ENCODE peak calls at places on chromosomes 11 and 22, in ten cellular contexts. H, V, S, W, A, O, U, R, X and M are unnamed samples.

GRCh38 chr22:38202437-38203089 is 769 bp downstream of the MAFF start:
- DNase-seq in H (peak), V (peak), S (peak), W (peak), A (peak), O (peak), U (peak), R (peak), X (peak), M (no peak)

GRCh38 chr22:27416553-27417427 is 384.8 kb downstream of the MN1 start:
- DNase-seq in H (peak), V (no peak), S (peak), W (peak), A (no peak), O (peak), U (no peak), R (peak), X (peak), M (no peak)

GRCh38 chr22:17917490-17917983 is 106.8 kb downstream of the MICAL3 start:
- DNase-seq in H (peak), V (peak), S (no peak), W (no peak), A (no peak), O (no peak), U (peak), R (peak), X (no peak), M (no peak)

GRCh38 chr22:19811811-19812771 is 42.6 kb downstream of the GNB1L start:
- DNase-seq in H (peak), V (no peak), S (no peak), W (no peak), A (no peak), O (no peak), U (no peak), R (peak), X (no peak), M (no peak)

GRCh38 chr11:114169321-114169749 is 109.8 kb downstream of the ZBTB16 start:
- DNase-seq in H (no peak), V (peak), S (no peak), W (no peak), A (no peak), O (no peak), U (peak), R (no peak), X (peak), M (no peak)

GRCh38 chr11:26805001-26805400 is 83.1 kb upstream of the SLC5A12 start:
- DNase-seq in H (no peak), V (no peak), S (no peak), W (no peak), A (no peak), O (no peak), U (no peak), R (no peak), X (no peak), M (no peak)

GRCh38 chr11:45048313-45048841 is 97.7 kb upstream of the TP53I11 start:
- DNase-seq in H (no peak), V (no peak), S (peak), W (peak), A (no peak), O (no peak), U (no peak), R (no peak), X (no peak), M (no peak)

GRCh38 chr11:114953039-114953438 is 274.7 kb downstream of the NXPE2 start:
- DNase-seq in H (no peak), V (no peak), S (no peak), W (no peak), A (no peak), O (no peak), U (no peak), R (no peak), X (no peak), M (no peak)

GRCh38 chr22:40001800-40002577 is 7.2 kb downstream of the FAM83F start:
- DNase-seq in H (no peak), V (no peak), S (no peak), W (peak), A (no peak), O (peak), U (peak), R (no peak), X (no peak), M (no peak)

GRCh38 chr11:67013511-67014045 is 9.4 kb upstream of the SYT12 start:
- DNase-seq in H (peak), V (no peak), S (no peak), W (no peak), A (no peak), O (no peak), U (no peak), R (no peak), X (no peak), M (no peak)

GRCh38 chr11:7575841-7576451 is 62.1 kb downstream of the PPFIBP2 start:
- DNase-seq in H (peak), V (peak), S (peak), W (no peak), A (no peak), O (peak), U (peak), R (peak), X (no peak), M (no peak)

GRCh38 chr11:76838422-76839068 is 22.2 kb upstream of the ACER3 start:
- DNase-seq in H (no peak), V (no peak), S (peak), W (peak), A (peak), O (no peak), U (no peak), R (no peak), X (peak), M (no peak)

GRCh38 chr22:46951973-46952372 is 189.5 kb downstream of the TBC1D22A start:
- DNase-seq in H (no peak), V (no peak), S (no peak), W (no peak), A (no peak), O (no peak), U (no peak), R (no peak), X (no peak), M (no peak)

GRCh38 chr11:103007521-103007920 is 52.0 kb upstream of the MMP13 start:
- DNase-seq in H (no peak), V (no peak), S (no peak), W (peak), A (no peak), O (no peak), U (no peak), R (peak), X (no peak), M (no peak)

GRCh38 chr22:17234144-17234623 is 14.9 kb upstream of the ADA2 start:
- DNase-seq in H (no peak), V (peak), S (peak), W (no peak), A (peak), O (no peak), U (no peak), R (no peak), X (peak), M (no peak)

GRCh38 chr11:67119577-67120391 is 721 bp downstream of the KDM2A start:
- DNase-seq in H (peak), V (peak), S (peak), W (no peak), A (peak), O (peak), U (peak), R (peak), X (no peak), M (no peak)

GRCh38 chr11:104968856-104969776 is 742 bp upstream of the CASP4 start:
- DNase-seq in H (no peak), V (peak), S (peak), W (peak), A (peak), O (no peak), U (peak), R (no peak), X (peak), M (no peak)

GRCh38 chr11:100545970-100546369 is 141.1 kb upstream of the ARHGAP42 start:
- DNase-seq in H (no peak), V (no peak), S (no peak), W (no peak), A (no peak), O (no peak), U (no peak), R (no peak), X (no peak), M (no peak)

GRCh38 chr11:12150831-12151382 is 40.5 kb downstream of the MICAL2 start:
- DNase-seq in H (no peak), V (no peak), S (peak), W (peak), A (no peak), O (no peak), U (no peak), R (peak), X (peak), M (no peak)

GRCh38 chr11:111910637-111911562 is 670 bp downstream of the CRYAB start:
- DNase-seq in H (no peak), V (peak), S (peak), W (no peak), A (no peak), O (no peak), U (no peak), R (peak), X (no peak), M (no peak)

GRCh38 chr11:4025957-4026324 is 68.7 kb upstream of the RRM1 start:
- DNase-seq in H (no peak), V (no peak), S (peak), W (peak), A (no peak), O (no peak), U (no peak), R (no peak), X (peak), M (no peak)

GRCh38 chr11:113242767-113243397 is 71.5 kb upstream of the TTC12 start:
- DNase-seq in H (no peak), V (no peak), S (peak), W (peak), A (no peak), O (no peak), U (no peak), R (no peak), X (peak), M (no peak)

GRCh38 chr11:79167510-79168188 is 273.2 kb downstream of the TENM4 start:
- DNase-seq in H (no peak), V (no peak), S (no peak), W (peak), A (no peak), O (no peak), U (no peak), R (peak), X (peak), M (no peak)

GRCh38 chr22:39318507-39319283 is 728 bp downstream of the RPL3 start:
- DNase-seq in H (no peak), V (peak), S (no peak), W (no peak), A (no peak), O (no peak), U (no peak), R (no peak), X (no peak), M (no peak)

GRCh38 chr11:117953029-117953671 is 23.9 kb upstream of the TMPRSS13 start:
- DNase-seq in H (no peak), V (no peak), S (no peak), W (no peak), A (no peak), O (no peak), U (no peak), R (no peak), X (no peak), M (no peak)

GRCh38 chr11:117946842-117947526 is 17.8 kb upstream of the TMPRSS13 start:
- DNase-seq in H (no peak), V (peak), S (peak), W (peak), A (peak), O (peak), U (peak), R (peak), X (peak), M (peak)

GRCh38 chr11:117950999-117951961 is 22.1 kb upstream of the TMPRSS13 start:
- DNase-seq in H (peak), V (no peak), S (no peak), W (no peak), A (peak), O (no peak), U (peak), R (no peak), X (no peak), M (no peak)

GRCh38 chr11:117949062-117949461 is 19.9 kb upstream of the TMPRSS13 start:
- DNase-seq in H (no peak), V (no peak), S (no peak), W (no peak), A (no peak), O (no peak), U (no peak), R (no peak), X (no peak), M (no peak)

DNA sequence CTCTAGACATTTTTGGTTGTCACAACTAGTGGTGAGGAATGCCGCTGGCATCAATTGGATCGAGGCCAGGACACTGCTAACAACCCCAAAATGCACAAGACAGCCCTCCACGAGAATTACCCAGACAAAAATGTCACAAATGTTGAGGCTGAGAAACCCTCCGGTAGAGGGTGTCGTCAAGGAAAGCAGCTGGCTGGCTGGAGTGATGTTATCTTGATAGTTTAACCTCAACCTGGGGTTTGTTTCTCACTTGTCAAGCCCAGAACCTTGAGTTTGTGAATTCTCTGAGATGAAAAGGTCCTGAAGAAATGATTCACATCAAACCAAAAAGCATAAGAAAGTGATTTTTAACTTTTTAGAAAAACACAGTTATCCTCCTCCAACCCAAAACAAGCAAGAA is 21.1 kb upstream of the TMPRSS13 start:
- DNase-seq in H (no peak), V (no peak), S (no peak), W (no peak), A (no peak), O (no peak), U (no peak), R (no peak), X (no peak), M (no peak)
- TF ChIP-seq CTCF in H (no peak), V (no peak), S (no peak), W (no peak), A (no peak), O (no peak), U (no peak), R (peak), X (peak), M (peak)

GRCh38 chr22:29328055-29328454 is 12.6 kb upstream of the RASL10A start:
- DNase-seq in H (no peak), V (no peak), S (no peak), W (no peak), A (no peak), O (no peak), U (peak), R (no peak), X (no peak), M (no peak)
- TF ChIP-seq CTCF in H (no peak), V (no peak), S (no peak), W (no peak), A (no peak), O (no peak), U (no peak), R (peak), X (no peak), M (no peak)

GRCh38 chr11:132114185-132114584 is 743.8 kb downstream of the NTM start:
- DNase-seq in H (no peak), V (no peak), S (no peak), W (peak), A (peak), O (no peak), U (no peak), R (peak), X (peak), M (no peak)
- TF ChIP-seq CTCF in H (no peak), V (peak), S (peak), W (peak), A (peak), O (no peak), U (no peak), R (peak), X (peak), M (peak)

GRCh38 chr11:92861641-92862040 is 107.8 kb upstream of the MTNR1B start:
- DNase-seq in H (no peak), V (no peak), S (no peak), W (no peak), A (no peak), O (no peak), U (no peak), R (no peak), X (no peak), M (no peak)
- TF ChIP-seq CTCF in H (no peak), V (no peak), S (no peak), W (no peak), A (peak), O (no peak), U (no peak), R (no peak), X (no peak), M (no peak)

DNA sequence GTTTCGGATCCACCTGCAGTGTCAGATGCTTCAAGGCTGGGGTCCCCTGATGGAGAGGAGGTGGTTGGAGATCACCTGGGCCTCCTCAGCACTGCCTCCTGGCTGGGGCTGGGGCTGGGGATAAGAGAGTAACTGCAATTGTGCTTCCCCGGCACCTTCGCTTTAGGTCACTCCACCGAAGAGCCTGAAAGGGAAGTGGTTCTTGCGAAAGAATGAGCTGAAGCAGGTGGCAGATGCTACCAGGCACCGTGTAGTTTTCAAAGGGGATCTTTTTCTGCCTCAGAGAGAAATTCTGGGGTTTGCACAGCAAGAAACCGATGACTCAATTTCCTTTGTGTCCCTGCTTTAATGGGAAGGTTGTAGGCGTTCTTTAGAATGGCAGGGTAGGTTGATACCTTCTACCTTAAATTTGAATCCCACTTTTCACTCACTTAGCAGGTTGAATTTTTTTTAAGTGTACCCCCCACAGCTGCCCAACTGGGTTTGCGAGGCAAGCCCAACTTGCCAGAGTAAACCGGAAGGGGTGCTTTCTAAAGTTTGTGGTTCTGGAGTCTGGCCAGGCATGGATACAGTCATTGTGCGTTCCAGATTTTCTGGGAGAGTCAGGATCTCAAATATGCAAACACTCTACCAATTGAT is 5.3 kb downstream of the CD44 start:
- DNase-seq in H (no peak), V (no peak), S (peak), W (peak), A (no peak), O (peak), U (peak), R (peak), X (peak), M (no peak)
- TF ChIP-seq CTCF in H (no peak), V (no peak), S (peak), W (no peak), A (no peak), O (no peak), U (peak), R (no peak), X (no peak), M (peak)

DNA sequence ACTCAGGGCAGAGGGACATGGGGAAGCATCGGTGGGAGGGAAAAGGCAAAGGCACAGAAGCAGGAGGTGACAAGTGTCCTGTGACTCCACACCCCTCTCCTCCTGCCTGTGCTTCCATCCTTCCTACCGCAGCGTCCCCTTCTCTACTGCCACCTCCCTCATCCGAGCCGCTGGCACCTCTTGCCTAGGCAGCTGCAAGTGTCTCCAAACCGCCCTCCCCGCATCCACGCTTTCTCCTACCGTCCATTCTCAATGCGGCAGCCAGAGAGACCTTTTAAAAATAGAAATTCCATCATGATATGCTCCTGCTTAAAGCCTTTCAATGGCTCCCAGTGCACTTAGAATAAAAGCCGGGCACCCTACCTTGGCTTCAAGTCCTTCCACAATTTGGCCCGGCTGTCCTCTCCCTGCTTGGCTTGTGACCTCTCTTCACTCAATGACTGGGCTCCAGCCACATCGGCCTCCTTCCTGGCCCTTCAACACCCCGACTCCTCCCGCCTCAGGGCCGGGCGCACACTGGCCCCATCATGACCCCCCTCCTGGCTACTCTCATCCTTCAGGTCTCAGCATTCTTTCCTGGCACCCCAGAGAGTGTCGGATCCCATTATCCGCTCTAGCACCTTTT is 16.5 kb downstream of the LRRC10B start:
- DNase-seq in H (no peak), V (no peak), S (no peak), W (no peak), A (no peak), O (no peak), U (no peak), R (no peak), X (no peak), M (no peak)
- TF ChIP-seq CTCF in H (no peak), V (no peak), S (no peak), W (no peak), A (no peak), O (no peak), U (no peak), R (no peak), X (no peak), M (no peak)

DNA sequence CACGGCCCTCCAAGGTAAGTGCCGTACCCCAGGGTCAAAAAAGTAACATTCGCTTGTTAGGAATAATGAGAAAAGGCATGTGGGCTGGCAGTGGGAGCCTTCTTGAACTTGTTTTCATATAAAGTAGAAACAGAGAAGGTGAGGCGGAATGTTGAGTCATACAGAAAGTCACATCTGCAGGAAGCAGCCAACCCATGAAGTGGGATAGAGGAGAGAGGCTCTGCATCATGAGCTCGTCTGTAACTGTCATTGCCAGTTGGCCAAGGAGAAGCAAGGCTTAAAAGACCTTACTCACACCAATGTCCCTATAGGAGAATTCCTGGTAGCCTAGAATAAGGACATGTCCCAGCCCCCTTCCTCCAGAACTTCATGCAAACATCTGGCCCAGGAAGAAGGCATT is 253.3 kb downstream of the BUD13 start:
- DNase-seq in H (no peak), V (no peak), S (no peak), W (no peak), A (no peak), O (no peak), U (no peak), R (no peak), X (no peak), M (no peak)
- TF ChIP-seq CTCF in H (no peak), V (no peak), S (no peak), W (no peak), A (no peak), O (no peak), U (no peak), R (no peak), X (no peak), M (no peak)

GRCh38 chr22:49196046-49196511 is 631.6 kb downstream of the BRD1 start:
- DNase-seq in H (no peak), V (no peak), S (no peak), W (no peak), A (no peak), O (no peak), U (no peak), R (no peak), X (no peak), M (no peak)

GRCh38 chr22:49199224-49199623 is 628.4 kb downstream of the BRD1 start:
- DNase-seq in H (no peak), V (no peak), S (no peak), W (no peak), A (no peak), O (no peak), U (no peak), R (no peak), X (no peak), M (no peak)

GRCh38 chr22:49197500-49197899 is 630.2 kb downstream of the BRD1 start:
- DNase-seq in H (no peak), V (no peak), S (no peak), W (no peak), A (peak), O (no peak), U (no peak), R (no peak), X (no peak), M (no peak)

GRCh38 chr22:49198705-49199084 is 629.0 kb downstream of the BRD1 start:
- DNase-seq in H (no peak), V (no peak), S (no peak), W (no peak), A (no peak), O (no peak), U (no peak), R (no peak), X (no peak), M (no peak)

GRCh38 chr22:49197986-49198704 is 629.5 kb downstream of the BRD1 start:
- DNase-seq in H (no peak), V (no peak), S (no peak), W (no peak), A (no peak), O (no peak), U (no peak), R (no peak), X (no peak), M (no peak)
- TF ChIP-seq CTCF in H (no peak), V (no peak), S (no peak), W (no peak), A (no peak), O (no peak), U (no peak), R (no peak), X (no peak), M (no peak)